ENCODE peak calls at places on chromosomes 1 and 21, in nine cellular contexts. K is choroid plexus epithelial cell, S is germinal center, Q is T-helper 1 cell, G is glutamatergic neuron, E is GM10248, Y is RPMI8226, U is GM13977, F is MM.1S. D is an unnamed sample.
A peak's percentile ranks its signal among the peaks of the same experiment; 100 is the strongest.

GRCh38 chr1:206506803-206507394 is 432 bp upstream of the RASSF5 start:
- DNase-seq in K (no peak), S (peak; percentile 27), Q (peak; percentile 9), G (peak; percentile 30), E (peak; percentile 49), Y (no peak), U (peak; percentile 59), F (no peak), D (no peak)

GRCh38 chr1:202638019-202638887 is 72.0 kb downstream of the SYT2 start:
- DNase-seq in K (no peak), S (no peak), Q (no peak), G (peak; percentile 37), E (no peak), Y (no peak), U (no peak), F (no peak), D (no peak)

GRCh38 chr1:119448112-119448511 is 33.2 kb downstream of the HSD3B2 start:
- DNase-seq in K (no peak), S (no peak), Q (no peak), G (no peak), E (no peak), Y (no peak), U (no peak), F (no peak), D (no peak)

GRCh38 chr1:23400324-23401110 is 24.0 kb downstream of the TCEA3 start:
- DNase-seq in K (peak; percentile 76), S (no peak), Q (no peak), G (no peak), E (no peak), Y (no peak), U (no peak), F (no peak), D (peak; percentile 86)

GRCh38 chr1:230303822-230304221 is 122.3 kb downstream of the PGBD5 start:
- DNase-seq in K (peak; percentile 57), S (no peak), Q (no peak), G (no peak), E (no peak), Y (no peak), U (no peak), F (no peak), D (peak; percentile 81)

GRCh38 chr1:226364129-226364899 is 43.6 kb downstream of the PARP1 start:
- DNase-seq in K (peak; percentile 18), S (no peak), Q (no peak), G (no peak), E (no peak), Y (no peak), U (no peak), F (no peak), D (peak; percentile 17)

GRCh38 chr1:245923215-245923614 is 583.9 kb downstream of the SMYD3 start:
- DNase-seq in K (no peak), S (no peak), Q (no peak), G (no peak), E (no peak), Y (no peak), U (no peak), F (no peak), D (no peak)

GRCh38 chr1:36656838-36657237 is 174.1 kb upstream of the CSF3R start:
- DNase-seq in K (no peak), S (no peak), Q (no peak), G (no peak), E (no peak), Y (no peak), U (no peak), F (no peak), D (no peak)

GRCh38 chr1:237287876-237288517 is 246.0 kb downstream of the RYR2 start:
- DNase-seq in K (no peak), S (no peak), Q (no peak), G (no peak), E (no peak), Y (peak; percentile 64), U (no peak), F (no peak), D (no peak)

GRCh38 chr1:226602186-226603029 is 53.8 kb downstream of the STUM start:
- DNase-seq in K (peak; percentile 79), S (no peak), Q (no peak), G (no peak), E (no peak), Y (no peak), U (no peak), F (no peak), D (peak; percentile 92)

GRCh38 chr1:230212405-230212936 is 145.4 kb downstream of the GALNT2 start:
- DNase-seq in K (no peak), S (peak; percentile 66), Q (no peak), G (no peak), E (peak; percentile 29), Y (no peak), U (peak; percentile 27), F (peak; percentile 51), D (no peak)

GRCh38 chr1:112706505-112707216 is at the start of gene RHOC:
- DNase-seq in K (peak; percentile 65), S (peak; percentile 68), Q (peak; percentile 48), G (peak; percentile 67), E (peak; percentile 90), Y (peak; percentile 65), U (peak; percentile 94), F (peak; percentile 49), D (peak; percentile 42)

GRCh38 chr1:93702102-93702827 is 20.6 kb upstream of the BCAR3 start:
- DNase-seq in K (no peak), S (no peak), Q (no peak), G (no peak), E (peak; percentile 62), Y (no peak), U (no peak), F (no peak), D (no peak)

GRCh38 chr1:42816600-42817439 is at the start of the genes ERMAP and SVBP:
- DNase-seq in K (peak; percentile 89), S (peak; percentile 97), Q (peak; percentile 95), G (peak; percentile 97), E (peak; percentile 98), Y (peak; percentile 95), U (peak; percentile 98), F (peak; percentile 91), D (peak; percentile 87)

GRCh38 chr1:43835141-43836021 is 98.2 kb upstream of the ARTN start:
- DNase-seq in K (peak; percentile 82), S (no peak), Q (no peak), G (peak; percentile 39), E (no peak), Y (peak; percentile 82), U (peak; percentile 28), F (peak; percentile 58), D (peak; percentile 85)

GRCh38 chr1:93448983-93449805 is 1.3 kb downstream of the FNBP1L start:
- DNase-seq in K (peak; percentile 74), S (no peak), Q (no peak), G (peak; percentile 40), E (peak; percentile 21), Y (peak; percentile 29), U (peak; percentile 18), F (no peak), D (peak; percentile 67)

GRCh38 chr21:44766014-44766817 is 35.4 kb downstream of the UBE2G2 start:
- DNase-seq in K (no peak), S (no peak), Q (no peak), G (no peak), E (no peak), Y (no peak), U (no peak), F (no peak), D (no peak)

GRCh38 chr1:172146149-172146850 is 274.2 kb upstream of the C1orf105 start:
- DNase-seq in K (peak; percentile 16), S (no peak), Q (no peak), G (no peak), E (no peak), Y (no peak), U (no peak), F (no peak), D (peak; percentile 47)

GRCh38 chr1:109880961-109881894 is 29.4 kb upstream of the CSF1 start:
- DNase-seq in K (no peak), S (no peak), Q (no peak), G (no peak), E (no peak), Y (no peak), U (no peak), F (no peak), D (peak; percentile 31)

GRCh38 chr1:237473896-237474295 is 416.8 kb downstream of the ZP4 start:
- DNase-seq in K (no peak), S (no peak), Q (no peak), G (no peak), E (no peak), Y (no peak), U (no peak), F (no peak), D (no peak)

GRCh38 chr21:33761104-33762036 is 119.1 kb downstream of the ITSN1 start:
- DNase-seq in K (peak; percentile 99), S (no peak), Q (no peak), G (peak; percentile 38), E (no peak), Y (peak; percentile 81), U (no peak), F (peak; percentile 45), D (peak; percentile 97)

GRCh38 chr21:28750565-28750964 is 242.1 kb downstream of the LTN1 start:
- DNase-seq in K (no peak), S (no peak), Q (no peak), G (no peak), E (no peak), Y (no peak), U (no peak), F (no peak), D (no peak)

GRCh38 chr1:44084998-44085675 is 33.5 kb upstream of the KLF17 start:
- DNase-seq in K (peak; percentile 82), S (no peak), Q (no peak), G (no peak), E (no peak), Y (no peak), U (no peak), F (no peak), D (peak; percentile 90)

GRCh38 chr1:36475910-36476604 is 6.7 kb downstream of the CSF3R start:
- DNase-seq in K (no peak), S (no peak), Q (no peak), G (peak; percentile 35), E (no peak), Y (no peak), U (no peak), F (no peak), D (no peak)

GRCh38 chr1:91881280-91881679 is 4.7 kb downstream of the TGFBR3 start:
- DNase-seq in K (no peak), S (no peak), Q (no peak), G (no peak), E (no peak), Y (no peak), U (no peak), F (no peak), D (no peak)

GRCh38 chr1:26410706-26411623 is at the start of gene LIN28A:
- DNase-seq in K (no peak), S (no peak), Q (no peak), G (peak; percentile 49), E (no peak), Y (no peak), U (no peak), F (no peak), D (no peak)

GRCh38 chr1:6261615-6261995 is 707 bp upstream of the GPR153 start:
- DNase-seq in K (no peak), S (no peak), Q (no peak), G (peak; percentile 83), E (no peak), Y (no peak), U (no peak), F (no peak), D (no peak)

GRCh38 chr21:39094847-39095525 is 88.3 kb downstream of the PSMG1 start:
- DNase-seq in K (peak; percentile 98), S (no peak), Q (no peak), G (no peak), E (no peak), Y (peak; percentile 13), U (no peak), F (no peak), D (peak; percentile 97)

GRCh38 chr1:9626201-9626608 is 25.3 kb upstream of the PIK3CD start:
- DNase-seq in K (no peak), S (peak; percentile 62), Q (no peak), G (no peak), E (peak; percentile 80), Y (peak; percentile 73), U (peak; percentile 83), F (peak; percentile 71), D (no peak)

GRCh38 chr1:192807968-192808587 is 761 bp upstream of the RGS2 start:
- DNase-seq in K (peak; percentile 81), S (no peak), Q (no peak), G (no peak), E (no peak), Y (no peak), U (no peak), F (no peak), D (peak; percentile 77)

GRCh38 chr1:19756480-19756879 is 43.2 kb downstream of the TMCO4 start:
- DNase-seq in K (no peak), S (no peak), Q (no peak), G (no peak), E (no peak), Y (no peak), U (no peak), F (no peak), D (no peak)

D was measured in fibroblast of pulmonary artery.